ENCODE peak calls at places on chromosomes 1 and 21, in eight cellular contexts. M, G, B, O, I, C, E and V are unnamed samples.

GRCh38 chr1:219587401-219587800 is 25.5 kb downstream of the ZC3H11B start:
- DNase-seq in M (no peak), G (no peak), B (no peak), O (no peak), I (no peak), C (no peak), E (no peak), V (no peak)

GRCh38 chr1:31798433-31799195 is 17.2 kb downstream of the SPOCD1 start:
- DNase-seq in M (peak; percentile 25), G (no peak), B (no peak), O (no peak), I (no peak), C (no peak), E (no peak), V (no peak)

GRCh38 chr1:186059311-186059710 is 315.7 kb downstream of the TPR start:
- DNase-seq in M (no peak), G (no peak), B (no peak), O (no peak), I (no peak), C (no peak), E (no peak), V (no peak)

GRCh38 chr1:188027613-188028012 is 1198.9 kb downstream of the PLA2G4A start:
- DNase-seq in M (no peak), G (no peak), B (no peak), O (no peak), I (no peak), C (peak; percentile 5), E (no peak), V (no peak)

GRCh38 chr21:28731700-28732321 is 260.9 kb downstream of the LTN1 start:
- DNase-seq in M (no peak), G (no peak), B (no peak), O (no peak), I (no peak), C (no peak), E (no peak), V (no peak)

GRCh38 chr1:210231846-210232523 is 611 bp upstream of the SERTAD4 start:
- DNase-seq in M (no peak), G (no peak), B (no peak), O (no peak), I (no peak), C (no peak), E (peak; percentile 48), V (peak; percentile 48)

GRCh38 chr21:46227811-46228344 is 696 bp downstream of the LSS start:
- DNase-seq in M (no peak), G (no peak), B (no peak), O (no peak), I (peak; percentile 42), C (peak; percentile 33), E (no peak), V (no peak)

GRCh38 chr1:207078578-207079132 is 10.0 kb upstream of the C4BPB start:
- DNase-seq in M (no peak), G (no peak), B (no peak), O (no peak), I (no peak), C (no peak), E (no peak), V (no peak)

GRCh38 chr1:169484107-169484506 is 1.6 kb downstream of the SLC19A2 start:
- DNase-seq in M (no peak), G (no peak), B (no peak), O (no peak), I (no peak), C (no peak), E (no peak), V (no peak)

GRCh38 chr1:230992100-230992774 is 13.3 kb downstream of the ARV1 start:
- DNase-seq in M (no peak), G (no peak), B (no peak), O (peak; percentile 37), I (no peak), C (peak; percentile 38), E (no peak), V (no peak)

GRCh38 chr1:224340711-224341384 is 10.9 kb upstream of the NVL start:
- DNase-seq in M (no peak), G (no peak), B (no peak), O (no peak), I (peak; percentile 45), C (no peak), E (no peak), V (peak; percentile 49)

GRCh38 chr1:47906009-47906432 is 91.2 kb downstream of the TRABD2B start:
- DNase-seq in M (peak; percentile 33), G (no peak), B (no peak), O (peak; percentile 68), I (no peak), C (peak; percentile 41), E (no peak), V (peak; percentile 21)

GRCh38 chr1:190452272-190452848 is 25.3 kb downstream of the BRINP3 start:
- DNase-seq in M (no peak), G (no peak), B (no peak), O (no peak), I (no peak), C (no peak), E (no peak), V (peak; percentile 16)

GRCh38 chr21:36156815-36157670 is at the start of gene DOP1B:
- DNase-seq in M (no peak), G (no peak), B (peak; percentile 42), O (no peak), I (no peak), C (peak; percentile 57), E (no peak), V (peak; percentile 73)

GRCh38 chr1:53483170-53483569 is 24.0 kb downstream of the DMRTB1 start:
- DNase-seq in M (no peak), G (no peak), B (no peak), O (no peak), I (no peak), C (no peak), E (no peak), V (no peak)

DNA sequence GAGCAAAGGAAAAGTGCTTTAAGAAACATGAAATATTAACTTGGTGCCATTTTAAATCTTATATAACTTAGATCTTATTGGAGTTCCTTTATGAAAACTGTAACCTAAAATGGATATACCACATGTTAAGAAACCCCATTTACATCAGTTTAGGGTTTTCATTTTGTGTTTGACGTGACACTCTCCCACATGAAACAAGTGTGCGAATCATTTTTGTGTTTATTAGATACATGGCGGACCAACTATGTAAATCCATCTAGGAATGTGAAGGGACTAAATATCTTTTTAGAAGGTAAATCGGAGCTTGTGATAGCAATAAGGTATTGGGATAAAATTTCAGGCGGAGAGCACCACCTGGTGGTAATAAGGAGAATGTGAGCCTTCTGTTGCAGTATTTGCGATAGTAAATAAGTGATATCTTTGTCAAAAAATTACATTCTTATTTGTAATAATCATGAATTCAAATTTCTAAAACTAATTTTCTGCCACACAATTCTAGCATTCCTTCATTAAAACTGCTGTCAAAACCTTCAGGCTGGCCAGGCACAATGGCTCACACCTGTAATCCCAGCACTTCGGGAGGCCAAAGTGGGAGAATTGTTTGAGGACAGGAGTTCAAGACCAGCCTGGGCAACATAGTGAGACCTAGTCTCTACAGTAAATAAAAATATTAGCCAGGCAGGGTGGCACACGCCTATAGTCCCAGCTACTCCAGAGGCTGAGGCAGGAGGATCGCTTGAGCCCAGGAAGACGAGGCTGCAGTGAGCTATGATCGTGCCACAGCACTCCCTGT is 31.3 kb downstream of the SMAP2 start:
- DNase-seq in M (no peak), G (no peak), B (peak; percentile 31), O (no peak), I (peak; percentile 46), C (peak; percentile 82), E (peak; percentile 27), V (no peak)
- H3K4me1 ChIP-seq in M (no peaks in the 10 kb centered on the region), G (peaks cover 22% of the 10 kb centered on the region), B (no peaks in the 10 kb centered on the region), O (peaks cover 2% of the 10 kb centered on the region), I (peaks cover 3% of the 10 kb centered on the region), C (no peaks in the 10 kb centered on the region), E (peaks cover 6% of the 10 kb centered on the region), V (no peaks in the 10 kb centered on the region)

GRCh38 chr1:21721271-21721985 is 52.3 kb upstream of the RAP1GAP start:
- DNase-seq in M (no peak), G (no peak), B (no peak), O (no peak), I (no peak), C (no peak), E (no peak), V (no peak)

GRCh38 chr1:21716169-21716568 is 47.0 kb upstream of the RAP1GAP start:
- DNase-seq in M (no peak), G (no peak), B (no peak), O (no peak), I (no peak), C (no peak), E (no peak), V (no peak)
- H3K36me3 ChIP-seq in M (peaks cover 90% of the 10 kb centered on the region), G (peaks cover 63% of the 10 kb centered on the region), B (peaks cover 96% of the 10 kb centered on the region), O (peaks cover 33% of the 10 kb centered on the region), I (no peaks in the 10 kb centered on the region), C (peaks cover 57% of the 10 kb centered on the region), E (peaks cover 100% of the 10 kb centered on the region), V (no peaks in the 10 kb centered on the region)

DNA sequence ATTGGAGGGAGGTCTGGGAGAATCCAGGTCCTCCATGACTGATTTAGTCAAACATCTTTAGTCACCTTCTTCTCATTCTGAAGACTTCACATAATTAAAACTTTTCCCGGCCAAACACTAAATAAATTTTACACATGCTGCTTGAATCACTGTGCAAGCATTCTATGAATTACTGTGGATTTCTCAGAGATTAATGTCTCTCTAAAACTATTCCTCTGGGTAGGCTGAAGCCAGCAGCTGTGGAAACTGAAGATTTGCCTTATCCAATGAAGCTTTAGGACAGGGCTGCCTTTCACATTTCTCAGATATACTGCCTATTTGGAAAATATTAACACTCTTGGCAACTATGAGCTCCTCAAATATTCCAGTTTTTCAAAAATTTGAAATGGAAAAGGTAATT is 61.7 kb downstream of the JMJD4 start:
- DNase-seq in M (no peak), G (no peak), B (no peak), O (no peak), I (no peak), C (no peak), E (no peak), V (no peak)
- H3K9me3 ChIP-seq in M (peaks cover 55% of the 10 kb centered on the region), G (peaks cover 44% of the 10 kb centered on the region), B (peaks cover 4% of the 10 kb centered on the region), O (peaks cover 23% of the 10 kb centered on the region), I (peaks cover 11% of the 10 kb centered on the region), C (peaks cover 24% of the 10 kb centered on the region), E (peaks cover 54% of the 10 kb centered on the region), V (peaks cover 99% of the 10 kb centered on the region)

GRCh38 chr1:110547017-110547416 is 28.0 kb upstream of the KCNA10 start:
- DNase-seq in M (no peak), G (no peak), B (no peak), O (no peak), I (no peak), C (no peak), E (no peak), V (no peak)

GRCh38 chr1:110541996-110542395 is 23.0 kb upstream of the KCNA10 start:
- DNase-seq in M (no peak), G (no peak), B (no peak), O (no peak), I (no peak), C (no peak), E (no peak), V (no peak)

GRCh38 chr1:110545492-110545891 is 26.5 kb upstream of the KCNA10 start:
- DNase-seq in M (no peak), G (no peak), B (no peak), O (no peak), I (no peak), C (no peak), E (no peak), V (no peak)

GRCh38 chr1:110542730-110543129 is 23.8 kb upstream of the KCNA10 start:
- DNase-seq in M (no peak), G (no peak), B (peak; percentile 62), O (no peak), I (peak; percentile 77), C (peak; percentile 63), E (no peak), V (no peak)

DNA sequence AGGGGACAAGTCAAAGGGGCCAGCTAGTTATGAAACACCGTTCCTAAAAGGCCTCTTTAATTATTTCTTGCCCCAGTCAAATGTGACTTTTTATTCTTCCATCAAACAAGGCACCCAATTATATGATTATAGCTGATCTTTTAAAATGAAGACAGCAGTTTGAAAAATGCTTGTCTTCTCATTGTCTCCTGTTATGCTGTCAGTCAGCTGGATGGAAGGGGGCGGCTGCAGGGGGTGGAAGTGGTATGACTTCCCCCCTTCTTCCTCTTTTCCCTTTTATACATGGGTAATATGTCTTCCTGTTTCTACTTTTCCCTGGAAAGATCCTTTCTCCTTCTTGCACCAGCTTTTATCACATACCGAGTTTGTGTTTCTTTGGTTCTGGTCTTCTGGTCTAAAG is 25.8 kb upstream of the KCNA10 start:
- DNase-seq in M (no peak), G (no peak), B (no peak), O (no peak), I (no peak), C (no peak), E (no peak), V (no peak)
- H3K4me1 ChIP-seq in M (no peaks in the 10 kb centered on the region), G (no peaks in the 10 kb centered on the region), B (no peaks in the 10 kb centered on the region), O (no peaks in the 10 kb centered on the region), I (no peaks in the 10 kb centered on the region), C (no peaks in the 10 kb centered on the region), E (no peaks in the 10 kb centered on the region), V (no peaks in the 10 kb centered on the region)